ENCODE peak calls at places on chromosomes 6 and 20, in nine cellular contexts. One of them, this sample, is unnamed.

GRCh38 chr20:49948809-49949507 is 12.8 kb downstream of the RNF114 start:
- DNase-seq in endothelial cell: no peak
- DNase-seq in foreskin fibroblast: peak
- DNase-seq in HCT116: no peak
- DNase-seq in heart left ventricle: no peak
- DNase-seq in HFFc6: peak
- DNase-seq in nephron progenitor cell: no peak
- DNase-seq in sigmoid colon: no peak
- DNase-seq in CD8-positive, alpha-beta T cell: no peak
- DNase-seq in this sample: no peak

GRCh38 chr6:79731471-79731870 is 100.3 kb downstream of the SH3BGRL2 start:
- DNase-seq in endothelial cell: no peak
- DNase-seq in foreskin fibroblast: no peak
- DNase-seq in HCT116: no peak
- DNase-seq in heart left ventricle: no peak
- DNase-seq in HFFc6: no peak
- DNase-seq in nephron progenitor cell: no peak
- DNase-seq in sigmoid colon: no peak
- DNase-seq in CD8-positive, alpha-beta T cell: no peak
- DNase-seq in this sample: no peak

GRCh38 chr6:42385339-42385738 is 66.4 kb downstream of the TRERF1 start:
- DNase-seq in endothelial cell: no peak
- DNase-seq in foreskin fibroblast: no peak
- DNase-seq in HCT116: no peak
- DNase-seq in heart left ventricle: no peak
- DNase-seq in HFFc6: no peak
- DNase-seq in nephron progenitor cell: no peak
- DNase-seq in sigmoid colon: no peak
- DNase-seq in CD8-positive, alpha-beta T cell: no peak
- DNase-seq in this sample: no peak

GRCh38 chr6:168371185-168371584 is 51.6 kb upstream of the DACT2 start:
- DNase-seq in endothelial cell: no peak
- DNase-seq in foreskin fibroblast: no peak
- DNase-seq in HCT116: no peak
- DNase-seq in heart left ventricle: no peak
- DNase-seq in HFFc6: no peak
- DNase-seq in nephron progenitor cell: no peak
- DNase-seq in sigmoid colon: peak
- DNase-seq in CD8-positive, alpha-beta T cell: no peak
- DNase-seq in this sample: no peak

GRCh38 chr6:157685596-157686280 is 137.3 kb upstream of the SNX9 start:
- DNase-seq in endothelial cell: no peak
- DNase-seq in foreskin fibroblast: no peak
- DNase-seq in HCT116: no peak
- DNase-seq in heart left ventricle: no peak
- DNase-seq in HFFc6: no peak
- DNase-seq in nephron progenitor cell: no peak
- DNase-seq in sigmoid colon: no peak
- DNase-seq in CD8-positive, alpha-beta T cell: no peak
- DNase-seq in this sample: no peak

GRCh38 chr6:82750570-82750969 is 315.1 kb downstream of the UBE3D start:
- DNase-seq in endothelial cell: no peak
- DNase-seq in foreskin fibroblast: peak
- DNase-seq in HCT116: no peak
- DNase-seq in heart left ventricle: no peak
- DNase-seq in HFFc6: peak
- DNase-seq in nephron progenitor cell: no peak
- DNase-seq in sigmoid colon: no peak
- DNase-seq in CD8-positive, alpha-beta T cell: no peak
- DNase-seq in this sample: no peak

GRCh38 chr6:122772724-122773123 is 6.8 kb upstream of the FABP7 start:
- DNase-seq in endothelial cell: no peak
- DNase-seq in foreskin fibroblast: no peak
- DNase-seq in HCT116: no peak
- DNase-seq in heart left ventricle: no peak
- DNase-seq in HFFc6: no peak
- DNase-seq in nephron progenitor cell: no peak
- DNase-seq in sigmoid colon: no peak
- DNase-seq in CD8-positive, alpha-beta T cell: no peak
- DNase-seq in this sample: no peak

GRCh38 chr20:3224681-3225421 is 14.1 kb downstream of the SLC4A11 start:
- DNase-seq in endothelial cell: no peak
- DNase-seq in foreskin fibroblast: no peak
- DNase-seq in HCT116: no peak
- DNase-seq in heart left ventricle: no peak
- DNase-seq in HFFc6: no peak
- DNase-seq in nephron progenitor cell: no peak
- DNase-seq in sigmoid colon: no peak
- DNase-seq in CD8-positive, alpha-beta T cell: no peak
- DNase-seq in this sample: no peak

GRCh38 chr6:3405679-3406078 is 51.2 kb downstream of the SLC22A23 start:
- DNase-seq in endothelial cell: no peak
- DNase-seq in foreskin fibroblast: no peak
- DNase-seq in HCT116: no peak
- DNase-seq in heart left ventricle: no peak
- DNase-seq in HFFc6: no peak
- DNase-seq in nephron progenitor cell: no peak
- DNase-seq in sigmoid colon: peak
- DNase-seq in CD8-positive, alpha-beta T cell: no peak
- DNase-seq in this sample: no peak

GRCh38 chr6:151351731-151352130 is 39.6 kb downstream of the ZBTB2 start:
- DNase-seq in endothelial cell: no peak
- DNase-seq in foreskin fibroblast: no peak
- DNase-seq in HCT116: no peak
- DNase-seq in heart left ventricle: no peak
- DNase-seq in HFFc6: no peak
- DNase-seq in nephron progenitor cell: no peak
- DNase-seq in sigmoid colon: no peak
- DNase-seq in CD8-positive, alpha-beta T cell: no peak
- DNase-seq in this sample: no peak

GRCh38 chr6:44701637-44702101 is 314.2 kb downstream of the CDC5L start:
- DNase-seq in endothelial cell: no peak
- DNase-seq in foreskin fibroblast: no peak
- DNase-seq in HCT116: no peak
- DNase-seq in heart left ventricle: peak
- DNase-seq in HFFc6: no peak
- DNase-seq in nephron progenitor cell: no peak
- DNase-seq in sigmoid colon: no peak
- DNase-seq in CD8-positive, alpha-beta T cell: no peak
- DNase-seq in this sample: no peak

GRCh38 chr6:5325173-5325572 is 63.9 kb downstream of the FARS2 start:
- DNase-seq in endothelial cell: peak
- DNase-seq in foreskin fibroblast: no peak
- DNase-seq in HCT116: no peak
- DNase-seq in heart left ventricle: no peak
- DNase-seq in HFFc6: no peak
- DNase-seq in nephron progenitor cell: no peak
- DNase-seq in sigmoid colon: no peak
- DNase-seq in CD8-positive, alpha-beta T cell: no peak
- DNase-seq in this sample: no peak

GRCh38 chr20:35978041-35978513 is 9.7 kb downstream of the CNBD2 start:
- DNase-seq in endothelial cell: no peak
- DNase-seq in foreskin fibroblast: no peak
- DNase-seq in HCT116: no peak
- DNase-seq in heart left ventricle: no peak
- DNase-seq in HFFc6: no peak
- DNase-seq in nephron progenitor cell: no peak
- DNase-seq in sigmoid colon: no peak
- DNase-seq in CD8-positive, alpha-beta T cell: no peak
- DNase-seq in this sample: no peak

GRCh38 chr6:118722820-118723526 is 71.6 kb upstream of the CEP85L start:
- DNase-seq in endothelial cell: no peak
- DNase-seq in foreskin fibroblast: no peak
- DNase-seq in HCT116: no peak
- DNase-seq in heart left ventricle: no peak
- DNase-seq in HFFc6: no peak
- DNase-seq in nephron progenitor cell: no peak
- DNase-seq in sigmoid colon: no peak
- DNase-seq in CD8-positive, alpha-beta T cell: no peak
- DNase-seq in this sample: no peak
- TF ChIP-seq CTCF in endothelial cell: no peak
- TF ChIP-seq CTCF in foreskin fibroblast: no peak
- TF ChIP-seq CTCF in HCT116: no peak
- TF ChIP-seq CTCF in heart left ventricle: no peak
- TF ChIP-seq CTCF in HFFc6: no peak
- TF ChIP-seq CTCF in nephron progenitor cell: no peak
- TF ChIP-seq CTCF in sigmoid colon: no peak
- TF ChIP-seq CTCF in CD8-positive, alpha-beta T cell: no peak
- TF ChIP-seq CTCF in this sample: no peak

GRCh38 chr20:44686934-44687333 is 28.2 kb upstream of the CCN5 start:
- DNase-seq in endothelial cell: no peak
- DNase-seq in foreskin fibroblast: no peak
- DNase-seq in HCT116: no peak
- DNase-seq in heart left ventricle: no peak
- DNase-seq in HFFc6: no peak
- DNase-seq in nephron progenitor cell: no peak
- DNase-seq in sigmoid colon: no peak
- DNase-seq in CD8-positive, alpha-beta T cell: no peak
- DNase-seq in this sample: no peak

GRCh38 chr20:44689809-44690208 is 25.4 kb upstream of the CCN5 start:
- DNase-seq in endothelial cell: no peak
- DNase-seq in foreskin fibroblast: no peak
- DNase-seq in HCT116: no peak
- DNase-seq in heart left ventricle: no peak
- DNase-seq in HFFc6: no peak
- DNase-seq in nephron progenitor cell: no peak
- DNase-seq in sigmoid colon: no peak
- DNase-seq in CD8-positive, alpha-beta T cell: no peak
- DNase-seq in this sample: no peak

GRCh38 chr20:44691424-44692423 is 23.4 kb upstream of the CCN5 start:
- DNase-seq in endothelial cell: no peak
- DNase-seq in foreskin fibroblast: peak
- DNase-seq in HCT116: no peak
- DNase-seq in heart left ventricle: peak
- DNase-seq in HFFc6: no peak
- DNase-seq in nephron progenitor cell: no peak
- DNase-seq in sigmoid colon: peak
- DNase-seq in CD8-positive, alpha-beta T cell: no peak
- DNase-seq in this sample: no peak

GRCh38 chr20:44690781-44691423 is 24.3 kb upstream of the CCN5 start:
- DNase-seq in endothelial cell: no peak
- DNase-seq in foreskin fibroblast: no peak
- DNase-seq in HCT116: no peak
- DNase-seq in heart left ventricle: no peak
- DNase-seq in HFFc6: no peak
- DNase-seq in nephron progenitor cell: no peak
- DNase-seq in sigmoid colon: no peak
- DNase-seq in CD8-positive, alpha-beta T cell: no peak
- DNase-seq in this sample: no peak

DNA sequence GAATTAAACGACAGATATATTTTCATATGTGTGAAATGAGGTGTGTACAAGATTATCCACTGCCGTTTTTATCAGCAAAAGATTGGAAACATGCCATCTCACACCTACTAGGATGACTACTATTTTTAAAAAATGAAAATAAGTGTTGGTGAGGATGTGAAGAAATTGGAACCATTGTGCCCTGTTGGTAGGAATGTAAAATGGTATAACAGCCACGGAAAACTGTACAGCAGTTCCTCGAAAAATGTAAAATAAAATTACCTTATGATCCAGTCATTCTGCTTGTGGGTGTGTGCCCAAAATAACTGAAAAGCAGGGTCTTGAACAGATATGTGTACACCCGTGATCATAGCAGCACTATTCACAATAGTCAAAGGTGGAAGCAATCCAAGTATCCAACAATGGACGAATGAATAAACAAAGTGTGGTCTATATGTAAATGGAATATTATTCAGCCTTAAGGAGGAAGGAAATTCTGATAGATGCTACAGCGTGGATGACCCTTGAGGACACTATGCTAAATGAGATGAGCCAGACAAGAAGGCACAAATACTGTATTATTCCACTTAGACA is 27.0 kb upstream of the CCN5 start:
- DNase-seq in endothelial cell: no peak
- DNase-seq in foreskin fibroblast: no peak
- DNase-seq in HCT116: no peak
- DNase-seq in heart left ventricle: no peak
- DNase-seq in HFFc6: no peak
- DNase-seq in nephron progenitor cell: no peak
- DNase-seq in sigmoid colon: no peak
- DNase-seq in CD8-positive, alpha-beta T cell: no peak
- DNase-seq in this sample: no peak
- TF ChIP-seq CTCF in endothelial cell: no peak
- TF ChIP-seq CTCF in foreskin fibroblast: no peak
- TF ChIP-seq CTCF in HCT116: peak
- TF ChIP-seq CTCF in heart left ventricle: no peak
- TF ChIP-seq CTCF in HFFc6: peak
- TF ChIP-seq CTCF in nephron progenitor cell: no peak
- TF ChIP-seq CTCF in sigmoid colon: no peak
- TF ChIP-seq CTCF in CD8-positive, alpha-beta T cell: no peak
- TF ChIP-seq CTCF in this sample: no peak

GRCh38 chr20:57465486-57465885 is 59.5 kb downstream of the CTCFL start:
- DNase-seq in endothelial cell: no peak
- DNase-seq in foreskin fibroblast: no peak
- DNase-seq in HCT116: no peak
- DNase-seq in heart left ventricle: no peak
- DNase-seq in HFFc6: no peak
- DNase-seq in nephron progenitor cell: no peak
- DNase-seq in sigmoid colon: no peak
- DNase-seq in CD8-positive, alpha-beta T cell: no peak
- DNase-seq in this sample: no peak

GRCh38 chr20:57468523-57469417 is 56.2 kb downstream of the CTCFL start:
- DNase-seq in endothelial cell: no peak
- DNase-seq in foreskin fibroblast: no peak
- DNase-seq in HCT116: no peak
- DNase-seq in heart left ventricle: no peak
- DNase-seq in HFFc6: no peak
- DNase-seq in nephron progenitor cell: no peak
- DNase-seq in sigmoid colon: peak
- DNase-seq in CD8-positive, alpha-beta T cell: no peak
- DNase-seq in this sample: no peak

GRCh38 chr20:57464642-57465211 is 60.2 kb downstream of the CTCFL start:
- DNase-seq in endothelial cell: no peak
- DNase-seq in foreskin fibroblast: no peak
- DNase-seq in HCT116: peak
- DNase-seq in heart left ventricle: no peak
- DNase-seq in HFFc6: peak
- DNase-seq in nephron progenitor cell: no peak
- DNase-seq in sigmoid colon: no peak
- DNase-seq in CD8-positive, alpha-beta T cell: no peak
- DNase-seq in this sample: no peak

GRCh38 chr20:57467742-57468141 is 57.2 kb downstream of the CTCFL start:
- DNase-seq in endothelial cell: no peak
- DNase-seq in foreskin fibroblast: no peak
- DNase-seq in HCT116: no peak
- DNase-seq in heart left ventricle: no peak
- DNase-seq in HFFc6: no peak
- DNase-seq in nephron progenitor cell: no peak
- DNase-seq in sigmoid colon: peak
- DNase-seq in CD8-positive, alpha-beta T cell: no peak
- DNase-seq in this sample: no peak

GRCh38 chr20:57465943-57466342 is 59.0 kb downstream of the CTCFL start:
- DNase-seq in endothelial cell: no peak
- DNase-seq in foreskin fibroblast: no peak
- DNase-seq in HCT116: no peak
- DNase-seq in heart left ventricle: no peak
- DNase-seq in HFFc6: no peak
- DNase-seq in nephron progenitor cell: no peak
- DNase-seq in sigmoid colon: no peak
- DNase-seq in CD8-positive, alpha-beta T cell: no peak
- DNase-seq in this sample: no peak
- TF ChIP-seq CTCF in endothelial cell: no peak
- TF ChIP-seq CTCF in foreskin fibroblast: no peak
- TF ChIP-seq CTCF in HCT116: peak
- TF ChIP-seq CTCF in heart left ventricle: no peak
- TF ChIP-seq CTCF in HFFc6: peak
- TF ChIP-seq CTCF in nephron progenitor cell: no peak
- TF ChIP-seq CTCF in sigmoid colon: no peak
- TF ChIP-seq CTCF in CD8-positive, alpha-beta T cell: no peak
- TF ChIP-seq CTCF in this sample: no peak

GRCh38 chr6:87674286-87674685 is 27.7 kb downstream of the AKIRIN2 start:
- DNase-seq in endothelial cell: no peak
- DNase-seq in foreskin fibroblast: no peak
- DNase-seq in HCT116: no peak
- DNase-seq in heart left ventricle: no peak
- DNase-seq in HFFc6: no peak
- DNase-seq in nephron progenitor cell: no peak
- DNase-seq in sigmoid colon: no peak
- DNase-seq in CD8-positive, alpha-beta T cell: no peak
- DNase-seq in this sample: no peak
- TF ChIP-seq CTCF in endothelial cell: no peak
- TF ChIP-seq CTCF in foreskin fibroblast: no peak
- TF ChIP-seq CTCF in HCT116: no peak
- TF ChIP-seq CTCF in heart left ventricle: no peak
- TF ChIP-seq CTCF in HFFc6: no peak
- TF ChIP-seq CTCF in nephron progenitor cell: no peak
- TF ChIP-seq CTCF in sigmoid colon: no peak
- TF ChIP-seq CTCF in CD8-positive, alpha-beta T cell: no peak
- TF ChIP-seq CTCF in this sample: no peak